ENCODE peak calls at places on chromosomes 1 and 21, in four cellular contexts. One of them, this sample, is unnamed.

GRCh38 chr1:77889671-77890070 is 1.2 kb downstream of the NEXN start:
- DNase-seq in Peyer's patch: no peak
- DNase-seq in breast epithelium: no peak
- DNase-seq in upper lobe of left lung: no peak
- DNase-seq in this sample: no peak

GRCh38 chr1:62131093-62131725 is 63.4 kb upstream of the L1TD1 start:
- DNase-seq in Peyer's patch: peak; percentile 58
- DNase-seq in upper lobe of left lung: no peak
- DNase-seq in breast epithelium: no peak
- DNase-seq in this sample: no peak

GRCh38 chr1:108107658-108108057 is 92.5 kb downstream of the SLC25A24 start:
- DNase-seq in upper lobe of left lung: peak; percentile 48
- DNase-seq in breast epithelium: no peak
- DNase-seq in Peyer's patch: no peak
- DNase-seq in this sample: no peak

GRCh38 chr1:97063532-97063931 is 341.9 kb downstream of the PTBP2 start:
- DNase-seq in Peyer's patch: no peak
- DNase-seq in upper lobe of left lung: peak; percentile 21
- DNase-seq in breast epithelium: no peak
- DNase-seq in this sample: no peak

GRCh38 chr1:231417503-231417902 is 4.6 kb downstream of the EGLN1 start:
- DNase-seq in breast epithelium: no peak
- DNase-seq in Peyer's patch: no peak
- DNase-seq in upper lobe of left lung: no peak
- DNase-seq in this sample: no peak

GRCh38 chr1:58927026-58927721 is 143.3 kb upstream of the JUN start:
- DNase-seq in breast epithelium: no peak
- DNase-seq in upper lobe of left lung: no peak
- DNase-seq in Peyer's patch: no peak
- DNase-seq in this sample: no peak

GRCh38 chr1:4654764-4655673 is 610 bp downstream of the AJAP1 start:
- DNase-seq in upper lobe of left lung: no peak
- DNase-seq in Peyer's patch: no peak
- DNase-seq in breast epithelium: no peak
- DNase-seq in this sample: no peak

GRCh38 chr1:7386226-7387052 is 384.7 kb upstream of the VAMP3 start:
- DNase-seq in upper lobe of left lung: peak; percentile 16
- DNase-seq in Peyer's patch: peak; percentile 27
- DNase-seq in breast epithelium: peak; percentile 14
- DNase-seq in this sample: no peak

GRCh38 chr1:205933672-205934618 is 9.3 kb downstream of the SLC26A9 start:
- DNase-seq in breast epithelium: peak; percentile 75
- DNase-seq in upper lobe of left lung: peak; percentile 88
- DNase-seq in Peyer's patch: no peak
- DNase-seq in this sample: no peak

GRCh38 chr1:54604572-54605370 is 18.6 kb downstream of the FAM151A start:
- DNase-seq in Peyer's patch: no peak
- DNase-seq in breast epithelium: no peak
- DNase-seq in upper lobe of left lung: no peak
- DNase-seq in this sample: no peak

GRCh38 chr1:2352341-2353214 is 38.8 kb downstream of the MORN1 start:
- DNase-seq in upper lobe of left lung: no peak
- DNase-seq in Peyer's patch: no peak
- DNase-seq in breast epithelium: no peak
- DNase-seq in this sample: no peak

GRCh38 chr1:67583462-67583950 is 101.5 kb upstream of the GADD45A start:
- DNase-seq in upper lobe of left lung: no peak
- DNase-seq in Peyer's patch: no peak
- DNase-seq in breast epithelium: no peak
- DNase-seq in this sample: peak; percentile 83

GRCh38 chr1:5955479-5955977 is 36.7 kb downstream of the NPHP4 start:
- DNase-seq in breast epithelium: no peak
- DNase-seq in upper lobe of left lung: no peak
- DNase-seq in Peyer's patch: no peak
- DNase-seq in this sample: no peak

GRCh38 chr21:31351438-31351837 is 7.4 kb upstream of the TIAM1 start:
- DNase-seq in Peyer's patch: no peak
- DNase-seq in upper lobe of left lung: no peak
- DNase-seq in breast epithelium: no peak
- DNase-seq in this sample: no peak

GRCh38 chr1:155996166-155996565 is 17.8 kb upstream of the ARHGEF2 start:
- DNase-seq in breast epithelium: no peak
- DNase-seq in upper lobe of left lung: no peak
- DNase-seq in Peyer's patch: no peak
- DNase-seq in this sample: no peak

GRCh38 chr1:101290119-101290921 is 53.5 kb downstream of the S1PR1 start:
- DNase-seq in Peyer's patch: no peak
- DNase-seq in breast epithelium: no peak
- DNase-seq in upper lobe of left lung: no peak
- DNase-seq in this sample: no peak

GRCh38 chr1:182198006-182198605 is 136.6 kb upstream of the ZNF648 start:
- DNase-seq in breast epithelium: no peak
- DNase-seq in Peyer's patch: no peak
- DNase-seq in upper lobe of left lung: no peak
- DNase-seq in this sample: no peak

GRCh38 chr21:39193380-39193779 is 10.1 kb upstream of the PSMG1 start:
- DNase-seq in Peyer's patch: no peak
- DNase-seq in upper lobe of left lung: no peak
- DNase-seq in breast epithelium: no peak
- DNase-seq in this sample: no peak

GRCh38 chr21:39196838-39197237 is 13.6 kb upstream of the PSMG1 start:
- DNase-seq in upper lobe of left lung: no peak
- DNase-seq in Peyer's patch: no peak
- DNase-seq in breast epithelium: no peak
- DNase-seq in this sample: no peak

GRCh38 chr21:39197448-39197847 is 14.2 kb upstream of the PSMG1 start:
- DNase-seq in Peyer's patch: no peak
- DNase-seq in upper lobe of left lung: no peak
- DNase-seq in breast epithelium: no peak
- DNase-seq in this sample: no peak

DNA sequence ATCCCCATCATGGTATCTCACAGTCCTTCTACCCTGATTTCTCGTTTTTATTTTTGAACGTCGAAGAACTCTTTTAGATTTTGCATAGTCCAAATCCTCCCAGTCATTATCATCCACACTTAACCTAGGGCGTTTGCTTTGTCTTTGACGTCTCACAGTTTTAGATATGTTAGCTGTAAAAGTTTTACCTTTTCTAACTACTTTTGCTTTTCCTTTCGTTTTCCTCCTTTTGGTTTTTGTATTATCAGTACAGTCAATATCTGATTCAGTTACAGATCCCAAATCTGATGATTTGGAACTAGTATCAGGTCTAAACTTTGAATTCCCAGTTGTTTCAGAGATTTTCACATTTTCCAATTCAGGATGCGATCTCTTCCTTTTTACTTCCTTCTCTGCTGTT is 13.1 kb upstream of the PSMG1 start:
- DNase-seq in breast epithelium: no peak
- DNase-seq in Peyer's patch: no peak
- DNase-seq in upper lobe of left lung: no peak
- DNase-seq in this sample: no peak
- H3K4me3 ChIP-seq in breast epithelium: no peak overlapping the region
- H3K4me3 ChIP-seq in Peyer's patch: no peak overlapping the region
- H3K4me3 ChIP-seq in upper lobe of left lung: no peak overlapping the region
- H3K4me3 ChIP-seq in this sample: no peak overlapping the region

DNA sequence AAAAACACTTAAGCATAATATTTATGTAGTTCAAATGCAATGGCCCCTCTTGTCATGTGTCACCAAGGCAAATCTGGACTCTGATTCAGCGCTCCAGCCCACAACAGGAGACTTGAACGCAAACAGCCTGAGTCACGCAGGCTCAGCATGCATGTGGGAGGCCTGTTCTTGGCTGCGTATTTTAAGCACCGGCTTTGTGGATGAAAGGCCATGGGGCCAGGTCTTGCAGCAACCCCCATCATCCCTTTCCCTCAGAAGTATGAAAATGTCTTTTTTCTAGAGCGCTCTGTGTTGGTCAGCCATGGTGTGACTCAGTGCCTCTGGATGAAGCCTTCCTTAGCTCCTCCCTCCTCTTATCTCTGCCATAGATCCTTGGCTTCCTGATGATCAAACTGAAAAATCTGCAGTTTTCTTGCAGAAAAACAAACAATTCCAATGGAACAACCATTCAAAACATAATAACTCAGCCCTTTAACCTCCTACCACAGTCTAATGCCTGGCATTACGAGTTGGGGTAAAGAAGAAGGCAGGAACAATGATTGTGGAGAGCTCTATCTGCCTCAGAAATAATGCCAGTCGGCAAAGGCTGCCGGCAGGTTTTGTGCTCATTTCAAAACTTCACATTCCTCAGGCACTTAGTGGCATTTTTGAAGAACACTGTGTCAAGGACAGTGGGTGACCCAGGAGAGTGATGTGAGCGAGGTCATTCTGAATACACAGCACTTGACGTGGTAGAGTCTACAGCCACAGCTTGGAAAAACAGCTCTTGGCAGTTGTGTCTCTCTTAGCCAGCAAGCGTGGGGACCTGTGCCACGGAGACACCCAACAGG is 167.5 kb downstream of the CLIC6 start:
- DNase-seq in breast epithelium: peak; percentile 76
- DNase-seq in Peyer's patch: peak; percentile 67
- DNase-seq in upper lobe of left lung: peak; percentile 92
- DNase-seq in this sample: peak; percentile 86
- TF ChIP-seq POLR2A in breast epithelium: no peak
- TF ChIP-seq POLR2A in Peyer's patch: no peak
- TF ChIP-seq POLR2A in upper lobe of left lung: peak; percentile 24
- TF ChIP-seq POLR2A in this sample: no peak

GRCh38 chr21:45439171-45439872 is 34.4 kb downstream of the COL18A1 start:
- DNase-seq in Peyer's patch: peak; percentile 90
- DNase-seq in breast epithelium: peak; percentile 63
- DNase-seq in upper lobe of left lung: peak; percentile 82
- DNase-seq in this sample: peak; percentile 97
- TF ChIP-seq CTCF in Peyer's patch: peak; percentile 96
- TF ChIP-seq CTCF in breast epithelium: peak; percentile 97
- TF ChIP-seq CTCF in upper lobe of left lung: peak; percentile 98
- TF ChIP-seq CTCF in this sample: peak; percentile 98

GRCh38 chr1:66351913-66352312 is 182.0 kb upstream of the SGIP1 start:
- DNase-seq in Peyer's patch: no peak
- DNase-seq in breast epithelium: no peak
- DNase-seq in upper lobe of left lung: no peak
- DNase-seq in this sample: no peak

GRCh38 chr1:66350001-66350547 is 183.9 kb upstream of the SGIP1 start:
- DNase-seq in upper lobe of left lung: peak; percentile 66
- DNase-seq in breast epithelium: no peak
- DNase-seq in Peyer's patch: peak; percentile 89
- DNase-seq in this sample: no peak

GRCh38 chr1:66346873-66347272 is 187.1 kb upstream of the SGIP1 start:
- DNase-seq in Peyer's patch: no peak
- DNase-seq in breast epithelium: no peak
- DNase-seq in upper lobe of left lung: no peak
- DNase-seq in this sample: no peak

GRCh38 chr1:66351474-66351873 is 182.5 kb upstream of the SGIP1 start:
- DNase-seq in breast epithelium: no peak
- DNase-seq in Peyer's patch: no peak
- DNase-seq in upper lobe of left lung: no peak
- DNase-seq in this sample: no peak

GRCh38 chr1:66349277-66349676 is 184.7 kb upstream of the SGIP1 start:
- DNase-seq in upper lobe of left lung: no peak
- DNase-seq in breast epithelium: no peak
- DNase-seq in Peyer's patch: no peak
- DNase-seq in this sample: no peak
- H3K4me3 ChIP-seq in upper lobe of left lung: no peak overlapping the region
- H3K4me3 ChIP-seq in breast epithelium: no peak overlapping the region
- H3K4me3 ChIP-seq in Peyer's patch: no peak overlapping the region
- H3K4me3 ChIP-seq in this sample: no peak overlapping the region

GRCh38 chr1:181149326-181150000 is 61.0 kb downstream of the IER5 start:
- DNase-seq in Peyer's patch: peak; percentile 95
- DNase-seq in upper lobe of left lung: peak; percentile 43
- DNase-seq in breast epithelium: no peak
- DNase-seq in this sample: peak; percentile 74
- TF ChIP-seq POLR2A in Peyer's patch: no peak
- TF ChIP-seq POLR2A in upper lobe of left lung: no peak
- TF ChIP-seq POLR2A in breast epithelium: no peak
- TF ChIP-seq POLR2A in this sample: no peak

DNA sequence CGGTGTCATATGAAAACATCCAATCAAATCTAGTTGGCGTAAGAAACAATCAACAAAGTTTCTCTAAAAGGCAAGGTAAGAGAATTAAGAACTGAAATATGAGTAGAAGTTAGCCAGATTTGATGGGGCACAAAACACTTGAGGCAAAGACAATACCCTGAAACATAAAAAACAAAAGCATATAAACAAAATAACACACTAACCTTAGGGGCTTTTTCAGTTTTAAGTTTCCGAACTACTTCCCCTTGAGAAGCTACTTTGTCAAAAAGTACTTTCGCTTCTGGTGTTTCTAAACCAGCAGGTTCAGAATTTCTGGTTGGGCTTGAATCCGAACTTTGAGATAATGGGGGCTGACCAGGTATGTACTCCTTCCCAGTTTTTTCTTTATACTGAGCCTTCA is 57.9 kb downstream of the EPRS1 start:
- DNase-seq in breast epithelium: no peak
- DNase-seq in upper lobe of left lung: no peak
- DNase-seq in Peyer's patch: no peak
- DNase-seq in this sample: no peak
- TF ChIP-seq CTCF in breast epithelium: no peak
- TF ChIP-seq CTCF in upper lobe of left lung: no peak
- TF ChIP-seq CTCF in Peyer's patch: no peak
- TF ChIP-seq CTCF in this sample: no peak

GRCh38 chr1:157878059-157878458 is 36.5 kb upstream of the CD5L start:
- DNase-seq in upper lobe of left lung: no peak
- DNase-seq in breast epithelium: no peak
- DNase-seq in Peyer's patch: no peak
- DNase-seq in this sample: no peak
- H3K4me3 ChIP-seq in upper lobe of left lung: no peak overlapping the region
- H3K4me3 ChIP-seq in breast epithelium: no peak overlapping the region
- H3K4me3 ChIP-seq in Peyer's patch: no peak overlapping the region
- H3K4me3 ChIP-seq in this sample: no peak overlapping the region

GRCh38 chr1:36397378-36398230 is at the start of gene LSM10:
- DNase-seq in upper lobe of left lung: peak; percentile 96
- DNase-seq in breast epithelium: peak; percentile 89
- DNase-seq in Peyer's patch: peak; percentile 98
- DNase-seq in this sample: peak; percentile 93
- TF ChIP-seq POLR2A in upper lobe of left lung: peak; percentile 96
- TF ChIP-seq POLR2A in breast epithelium: peak; percentile 84
- TF ChIP-seq POLR2A in Peyer's patch: peak; percentile 84
- TF ChIP-seq POLR2A in this sample: peak; percentile 79

DNA sequence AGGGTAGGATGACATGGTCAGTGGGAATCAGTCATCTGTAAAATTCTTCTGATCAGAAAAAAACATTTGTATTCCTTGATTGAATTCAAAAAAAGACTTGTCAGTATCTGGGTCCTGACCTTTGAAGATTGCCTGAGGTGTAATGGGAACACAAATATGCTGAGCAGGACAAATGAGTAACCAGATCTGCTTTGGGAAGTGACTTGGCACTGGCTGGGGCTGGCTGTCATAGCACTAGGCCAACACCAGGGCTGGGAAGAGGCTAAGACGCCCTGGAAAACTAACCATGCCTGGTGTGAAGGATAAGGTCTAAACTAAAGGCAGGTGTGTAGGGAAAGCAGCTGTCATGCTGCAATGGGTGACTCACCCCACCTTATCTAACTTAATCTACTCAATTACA is 452.9 kb upstream of the BEND5 start:
- DNase-seq in upper lobe of left lung: no peak
- DNase-seq in Peyer's patch: no peak
- DNase-seq in breast epithelium: no peak
- DNase-seq in this sample: no peak
- TF ChIP-seq CTCF in upper lobe of left lung: no peak
- TF ChIP-seq CTCF in Peyer's patch: no peak
- TF ChIP-seq CTCF in breast epithelium: no peak
- TF ChIP-seq CTCF in this sample: no peak

GRCh38 chr1:55987491-55988255 is 591.7 kb downstream of the PLPP3 start:
- DNase-seq in upper lobe of left lung: no peak
- DNase-seq in breast epithelium: no peak
- DNase-seq in Peyer's patch: no peak
- DNase-seq in this sample: no peak
- H3K4me3 ChIP-seq in upper lobe of left lung: no peak overlapping the region
- H3K4me3 ChIP-seq in breast epithelium: no peak overlapping the region
- H3K4me3 ChIP-seq in Peyer's patch: no peak overlapping the region
- H3K4me3 ChIP-seq in this sample: no peak overlapping the region